ENCODE peak calls at places on chromosomes 1 and 21, in four cellular contexts. F is H1, U is GM12878, J is HepG2. K is an unnamed sample.
A peak's percentile ranks its signal among the peaks of the same experiment; 100 is the strongest.

GRCh38 chr21:45363921-45364463 is 41.0 kb upstream of the COL18A1 start:
- DNase-seq in F (no peak), U (peak; percentile 8), J (peak; percentile 82), K (no peak)

GRCh38 chr1:29282924-29283803 is 46.8 kb downstream of the PTPRU start:
- DNase-seq in F (peak; percentile 93), U (no peak), J (peak; percentile 17), K (peak; percentile 99)

GRCh38 chr21:32136546-32136945 is 142.3 kb downstream of the MIS18A start:
- DNase-seq in F (no peak), U (no peak), J (no peak), K (no peak)

GRCh38 chr1:151072224-151072623 is 1.7 kb downstream of the GABPB2 start:
- DNase-seq in F (no peak), U (no peak), J (no peak), K (no peak)

GRCh38 chr21:43269461-43269860 is 100.7 kb downstream of the CRYAA start:
- DNase-seq in F (peak; percentile 73), U (no peak), J (no peak), K (no peak)

GRCh38 chr1:51120629-51121028 is 18.6 kb downstream of the C1orf185 start:
- DNase-seq in F (no peak), U (no peak), J (no peak), K (no peak)

GRCh38 chr1:25711555-25712298 is 88.3 kb upstream of the SELENON start:
- DNase-seq in F (no peak), U (no peak), J (no peak), K (no peak)

GRCh38 chr1:110433803-110434202 is 17.1 kb upstream of the PROK1 start:
- DNase-seq in F (peak; percentile 66), U (no peak), J (peak; percentile 58), K (peak; percentile 86)

GRCh38 chr1:19670787-19671186 is 6.1 kb downstream of the HTR6 start:
- DNase-seq in F (no peak), U (no peak), J (no peak), K (no peak)

GRCh38 chr1:66924756-66925557 is at the start of the genes DNAI4 and MIER1:
- DNase-seq in F (peak; percentile 94), U (peak; percentile 87), J (peak; percentile 96), K (peak; percentile 99)

GRCh38 chr1:108880850-108881249 is 4.1 kb downstream of the GPSM2 start:
- DNase-seq in F (no peak), U (no peak), J (no peak), K (no peak)

GRCh38 chr1:2206813-2207488 is 12.4 kb upstream of the FAAP20 start:
- DNase-seq in F (no peak), U (no peak), J (no peak), K (no peak)

GRCh38 chr1:228109962-228110488 is 926 bp upstream of the MRPL55 start:
- DNase-seq in F (no peak), U (no peak), J (peak; percentile 93), K (no peak)

GRCh38 chr1:10814954-10815862 is 18.8 kb upstream of the CASZ1 start:
- DNase-seq in F (no peak), U (no peak), J (peak; percentile 28), K (peak; percentile 27)

GRCh38 chr1:165315481-165315880 is 41.0 kb downstream of the LMX1A start:
- DNase-seq in F (no peak), U (no peak), J (no peak), K (no peak)

GRCh38 chr21:36994501-36995189 is 11.9 kb upstream of the RIPPLY3 start:
- DNase-seq in F (peak; percentile 81), U (no peak), J (no peak), K (no peak)

DNA sequence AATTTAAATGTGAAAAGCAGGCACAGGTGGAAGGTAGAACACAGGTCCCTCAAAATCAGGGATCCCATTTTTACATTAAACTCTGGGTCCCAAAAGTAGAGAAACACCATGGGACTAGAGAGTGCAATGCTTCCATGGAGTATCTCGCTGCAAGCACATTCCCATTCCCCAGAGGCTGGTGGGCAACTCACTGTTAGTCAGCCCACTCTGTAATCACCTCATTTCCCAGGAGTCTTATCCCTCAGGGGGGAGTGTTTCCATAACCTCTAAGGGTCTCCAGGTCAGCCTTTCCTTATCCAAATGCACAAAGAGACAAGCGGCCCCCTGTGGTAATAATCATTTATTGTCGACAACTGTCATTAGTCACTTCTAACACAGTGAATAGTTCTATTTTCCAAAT is 490.1 kb upstream of the LRRC7 start:
- DNase-seq in F (no peak), U (no peak), J (no peak), K (no peak)
- TF ChIP-seq SUZ12 in F (no peak), U (no peak), J (no peak), K (no peak)

GRCh38 chr1:229975047-229975446 is 92.0 kb upstream of the GALNT2 start:
- DNase-seq in F (no peak), U (no peak), J (no peak), K (no peak)

GRCh38 chr1:229972600-229973296 is 94.3 kb upstream of the GALNT2 start:
- DNase-seq in F (peak; percentile 66), U (no peak), J (peak; percentile 9), K (peak; percentile 51)

GRCh38 chr1:229971141-229971540 is 95.9 kb upstream of the GALNT2 start:
- DNase-seq in F (no peak), U (no peak), J (no peak), K (no peak)

GRCh38 chr1:229970714-229971113 is 96.3 kb upstream of the GALNT2 start:
- DNase-seq in F (no peak), U (no peak), J (no peak), K (no peak)

GRCh38 chr1:229973297-229973612 is 93.8 kb upstream of the GALNT2 start:
- DNase-seq in F (no peak), U (no peak), J (no peak), K (no peak)
- H3K4me1 ChIP-seq in F (no peaks in the 10 kb centered on the region), U (no peaks in the 10 kb centered on the region), J (no peaks in the 10 kb centered on the region), K (no peaks in the 10 kb centered on the region)

DNA sequence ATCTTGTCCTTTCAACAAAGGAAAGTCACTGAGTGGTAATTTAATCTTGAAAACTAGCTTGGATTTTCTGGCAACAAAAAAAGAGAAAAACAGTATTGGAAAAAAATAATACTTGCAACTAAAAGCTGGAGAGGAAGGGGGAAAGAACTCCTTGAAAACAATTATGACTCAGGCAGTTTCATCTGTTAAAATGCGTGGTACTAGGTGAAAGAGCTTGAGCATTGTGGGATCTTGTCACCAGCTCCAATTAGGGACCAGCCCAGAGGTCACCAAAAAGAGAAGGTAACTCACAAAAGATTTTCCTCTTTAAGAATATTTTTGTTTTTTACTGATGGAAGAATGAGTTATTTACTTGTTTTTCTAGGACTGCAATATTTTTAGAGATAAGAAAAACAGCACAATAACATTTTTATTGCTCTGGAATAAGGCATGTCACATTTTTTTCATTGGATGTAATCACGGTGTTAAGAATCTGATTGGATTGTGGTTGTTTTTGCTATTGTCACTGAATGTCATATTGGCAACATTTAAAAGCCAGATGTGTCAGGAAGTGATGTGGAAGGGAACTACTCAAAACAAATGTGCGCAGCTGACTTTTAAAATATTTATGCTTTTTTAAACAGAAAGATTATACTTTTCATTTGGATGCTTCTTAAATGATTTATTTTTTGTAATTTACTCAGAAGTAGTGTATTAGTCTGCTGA is 78.5 kb upstream of the ADAMTS5 start:
- DNase-seq in F (no peak), U (no peak), J (no peak), K (no peak)
- H3K9ac ChIP-seq in F (no peak overlapping the region), U (no peak overlapping the region), J (no peak overlapping the region), K (no peak overlapping the region)

GRCh38 chr1:176543360-176544136 is 80.6 kb downstream of the PAPPA2 start:
- DNase-seq in F (no peak), U (no peak), J (no peak), K (no peak)
- TF ChIP-seq SUZ12 in F (no peak), U (no peak), J (no peak), K (no peak)

GRCh38 chr1:41486892-41487728 is 2.6 kb upstream of the EDN2 start:
- DNase-seq in F (no peak), U (peak; percentile 48), J (no peak), K (peak; percentile 39)

GRCh38 chr1:41486053-41486891 is 1.8 kb upstream of the EDN2 start:
- DNase-seq in F (no peak), U (peak; percentile 26), J (no peak), K (peak; percentile 65)

GRCh38 chr1:41483960-41484844 is at the start of gene EDN2:
- DNase-seq in F (no peak), U (no peak), J (no peak), K (no peak)

GRCh38 chr1:41484881-41485280 is 398 bp upstream of the EDN2 start:
- DNase-seq in F (no peak), U (no peak), J (no peak), K (no peak)

GRCh38 chr1:41485605-41486004 is 1.1 kb upstream of the EDN2 start:
- DNase-seq in F (no peak), U (no peak), J (no peak), K (peak; percentile 76)
- H3K4me1 ChIP-seq in F (peaks cover 31% of the 10 kb centered on the region), U (peaks cover 40% of the 10 kb centered on the region), J (peaks cover 12% of the 10 kb centered on the region), K (peaks cover 51% of the 10 kb centered on the region)

GRCh38 chr1:154926201-154926600 is 10.3 kb downstream of the PMVK start:
- DNase-seq in F (no peak), U (no peak), J (no peak), K (no peak)
- H3K9ac ChIP-seq in F (no peak overlapping the region), U (no peak overlapping the region), J (no peak overlapping the region), K (no peak overlapping the region)

DNA sequence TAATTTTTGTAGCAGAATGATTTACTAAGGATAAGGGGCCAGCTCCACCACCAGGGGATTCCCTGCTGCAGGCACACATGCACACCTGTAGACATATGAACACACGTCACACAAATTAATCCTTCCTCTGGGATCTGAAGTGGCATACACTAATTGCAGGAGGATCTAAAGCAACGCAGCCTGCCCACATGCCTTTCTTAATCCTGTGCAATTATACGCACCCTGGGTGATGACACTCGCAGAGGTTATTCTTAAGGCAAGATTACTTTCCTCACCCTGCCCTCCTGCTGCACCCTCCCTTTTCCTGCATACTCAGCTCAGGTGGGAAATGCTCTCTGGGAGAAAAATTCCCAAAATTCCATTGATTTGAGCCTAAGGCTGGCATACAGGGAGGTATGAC is 7.5 kb upstream of the LORICRIN start:
- DNase-seq in F (no peak), U (no peak), J (no peak), K (no peak)
- TF ChIP-seq SUZ12 in F (no peak), U (no peak), J (no peak), K (no peak)

K was measured in NT2/D1.